ENCODE peak calls at places on chromosome 2, in nine cellular contexts. P, W, G, F, B, A, D, U and O are unnamed samples.

GRCh38 chr2:213288913-213289700 is 4.8 kb downstream of the SPAG16 start:
- DNase-seq in A (no peak), W (no peak), D (no peak), G (no peak), F (no peak), U (no peak), B (no peak), P (no peak), O (no peak)

GRCh38 chr2:99623613-99624012 is 133.8 kb upstream of the REV1 start:
- DNase-seq in W (no peak), B (no peak), F (no peak), A (no peak), G (no peak), U (no peak), D (no peak), P (no peak), O (no peak)

GRCh38 chr2:241771286-241772062 is 5.1 kb upstream of the GAL3ST2 start:
- DNase-seq in P (peak; percentile 23), G (no peak), B (no peak), U (no peak), A (peak; percentile 28), D (peak; percentile 55), F (peak; percentile 59), W (peak; percentile 83), O (no peak)

GRCh38 chr2:143139835-143140393 is 10.7 kb downstream of the ARHGAP15 start:
- DNase-seq in B (no peak), A (no peak), U (no peak), F (no peak), D (no peak), W (no peak), G (no peak), P (no peak), O (no peak)

GRCh38 chr2:230772189-230772588 is 59.5 kb downstream of the CAB39 start:
- DNase-seq in B (no peak), W (no peak), G (no peak), F (no peak), P (no peak), A (no peak), D (no peak), U (no peak), O (no peak)

GRCh38 chr2:953408-953807 is 2.8 kb downstream of the SNTG2 start:
- DNase-seq in F (no peak), W (no peak), P (no peak), B (no peak), G (no peak), A (no peak), U (no peak), D (no peak), O (no peak)

GRCh38 chr2:9311488-9311887 is 104.9 kb downstream of the ASAP2 start:
- DNase-seq in D (no peak), U (no peak), G (no peak), B (peak; percentile 86), P (no peak), F (peak; percentile 80), A (peak; percentile 54), W (no peak), O (no peak)

GRCh38 chr2:120350801-120351324 is 4.9 kb downstream of the INHBB start:
- DNase-seq in F (no peak), P (no peak), D (no peak), G (no peak), W (no peak), A (no peak), B (no peak), U (no peak), O (no peak)

GRCh38 chr2:7951001-7951400 is 730.9 kb upstream of the ID2 start:
- DNase-seq in F (no peak), D (no peak), U (no peak), B (no peak), A (no peak), W (no peak), G (no peak), P (no peak), O (no peak)

GRCh38 chr2:7954223-7954622 is 727.6 kb upstream of the ID2 start:
- DNase-seq in D (no peak), F (no peak), A (no peak), B (no peak), G (no peak), W (no peak), P (no peak), U (no peak), O (no peak)

GRCh38 chr2:7952046-7952445 is 729.8 kb upstream of the ID2 start:
- DNase-seq in P (no peak), U (no peak), D (no peak), G (no peak), B (no peak), W (no peak), A (no peak), F (no peak), O (no peak)

GRCh38 chr2:7951490-7951889 is 730.4 kb upstream of the ID2 start:
- DNase-seq in D (no peak), P (no peak), A (no peak), F (no peak), W (no peak), U (no peak), G (no peak), B (no peak), O (no peak)

GRCh38 chr2:7953184-7953583 is 728.7 kb upstream of the ID2 start:
- DNase-seq in P (no peak), U (no peak), W (no peak), A (no peak), D (no peak), F (no peak), G (no peak), B (no peak), O (no peak)
- H3K27ac ChIP-seq in P (no peak overlapping the region), U (no peak overlapping the region), W (no peak overlapping the region), A (no peak overlapping the region), D (no peak overlapping the region), F (no peak overlapping the region), G (no peak overlapping the region), B (no peak overlapping the region), O (no peak overlapping the region)

GRCh38 chr2:64713686-64714085 is 60.0 kb upstream of the SERTAD2 start:
- DNase-seq in B (no peak), D (no peak), W (no peak), F (no peak), G (no peak), A (no peak), U (no peak), P (no peak), O (no peak)
- H3K27ac ChIP-seq in B (no peak overlapping the region), D (no peak overlapping the region), W (no peak overlapping the region), F (no peak overlapping the region), G (no peak overlapping the region), A (no peak overlapping the region), U (no peak overlapping the region), P (no peak overlapping the region), O (no peak overlapping the region)

GRCh38 chr2:144524190-144524957 is 4.5 kb upstream of the ZEB2 start:
- DNase-seq in W (no peak), G (no peak), D (peak; percentile 58), B (no peak), P (peak; percentile 67), F (peak; percentile 77), U (no peak), A (no peak), O (no peak)
- H3K27ac ChIP-seq in W (no peak overlapping the region), G (no peak overlapping the region), D (peak overlapping the region; percentile 78), B (peak overlapping the region; percentile 73), P (peak overlapping the region; percentile 86), F (peak overlapping the region; percentile 52), U (peak overlapping the region; percentile 96), A (peak overlapping the region; percentile 80), O (no peak overlapping the region)

DNA sequence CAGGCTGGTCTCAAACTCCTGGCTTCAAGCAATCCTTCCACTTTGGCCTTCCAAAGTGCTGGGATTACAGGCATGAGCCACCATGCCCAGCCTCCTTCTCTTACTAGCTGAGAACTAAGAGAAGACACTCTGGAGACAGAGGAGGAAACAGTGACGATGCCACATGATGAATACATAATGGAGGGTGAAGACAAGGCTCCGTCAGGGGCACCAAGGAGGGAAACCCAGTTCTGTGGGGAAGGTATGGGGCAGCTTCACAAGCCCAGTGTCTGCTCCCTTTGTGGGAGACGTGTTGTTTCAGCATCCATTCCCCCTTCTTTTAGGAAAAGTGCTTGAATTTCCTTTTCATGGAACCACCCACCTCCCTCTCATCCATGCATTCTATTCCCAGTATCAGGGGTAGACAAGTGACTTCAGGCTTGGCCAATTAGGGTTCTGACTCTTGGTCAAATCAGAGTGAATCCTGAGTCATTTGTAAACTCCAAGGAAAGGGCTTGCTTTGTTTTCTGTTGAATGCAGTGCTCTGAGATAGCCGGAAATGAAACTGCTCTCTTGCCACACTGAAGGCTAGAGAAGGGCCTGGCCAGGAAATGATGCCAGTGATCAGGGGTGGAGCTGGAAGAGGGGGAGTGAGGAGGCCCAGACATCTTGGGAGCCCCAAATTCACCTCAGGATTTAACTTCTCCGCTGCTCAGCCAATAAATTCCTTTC is 23.7 kb downstream of the TMEM127 start:
- DNase-seq in G (no peak), P (peak; percentile 74), F (peak; percentile 88), B (peak; percentile 60), W (no peak), U (no peak), D (no peak), A (peak; percentile 40), O (no peak)
- H3K27ac ChIP-seq in G (peak overlapping the region; percentile 79), P (peak overlapping the region; percentile 81), F (no peak overlapping the region), B (peak overlapping the region; percentile 5), W (no peak overlapping the region), U (peak overlapping the region; percentile 66), D (peak overlapping the region; percentile 81), A (peak overlapping the region; percentile 51), O (no peak overlapping the region)

DNA sequence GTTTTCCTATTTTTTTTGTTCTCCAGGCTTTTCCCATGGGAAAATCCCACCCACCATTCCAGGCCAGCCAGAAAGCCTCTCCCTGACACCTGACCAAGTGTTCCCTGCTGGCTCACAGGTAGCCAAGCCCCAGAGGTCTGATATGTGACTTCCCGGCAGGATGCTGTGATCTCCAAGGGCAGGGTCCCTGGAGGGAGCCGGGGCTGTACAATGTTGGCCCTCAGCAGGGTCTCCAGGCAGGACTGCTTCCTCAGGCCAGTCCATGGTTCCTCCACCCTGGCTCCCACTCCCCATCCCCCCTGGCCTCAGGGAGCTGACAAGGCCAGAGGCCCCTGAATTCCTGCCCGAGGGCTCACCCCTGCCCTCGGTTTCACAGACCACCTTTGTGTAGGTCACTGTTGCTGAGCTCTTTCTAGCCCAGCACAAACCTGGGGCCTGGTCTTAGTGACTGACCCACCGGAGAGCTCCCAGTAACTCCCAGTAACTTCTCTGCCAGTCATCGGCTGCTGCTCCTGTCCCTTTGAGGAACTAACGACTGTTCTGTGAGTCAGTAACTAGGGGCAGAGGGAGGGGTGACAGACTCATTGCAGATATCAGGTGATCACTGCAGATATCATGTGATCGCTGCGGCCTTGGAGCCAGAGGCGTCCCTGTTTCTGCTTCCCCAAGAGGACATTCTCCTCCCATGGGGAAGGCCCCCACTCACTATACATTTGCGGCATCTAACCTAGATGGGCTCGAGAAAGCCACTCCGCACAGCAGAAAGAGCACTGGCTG is 38.7 kb downstream of the SDC1 start:
- DNase-seq in W (peak; percentile 94), U (no peak), B (peak; percentile 69), G (no peak), D (peak; percentile 79), P (peak; percentile 89), A (peak; percentile 41), F (no peak), O (no peak)
- H3K27ac ChIP-seq in W (peak overlapping the region; percentile 52), U (peak overlapping the region; percentile 93), B (peak overlapping the region; percentile 77), G (peak overlapping the region; percentile 95), D (peak overlapping the region; percentile 84), P (peak overlapping the region; percentile 35), A (no peak overlapping the region), F (no peak overlapping the region), O (no peak overlapping the region)